ENCODE peak calls at places on chromosomes 3 and 15, in ten cellular contexts. U, E, X, P, Q, W, R, Z, A and C are unnamed samples.

GRCh38 chr3:158788446-158788845 is 13.4 kb upstream of the MFSD1 start:
- DNase-seq in U (no peak), E (no peak), X (peak; percentile 80), P (no peak), Q (no peak), W (no peak), R (no peak), Z (no peak), A (no peak), C (no peak)

GRCh38 chr3:167785790-167786189 is 50.3 kb downstream of the SERPINI1 start:
- DNase-seq in U (no peak), E (no peak), X (no peak), P (no peak), Q (no peak), W (no peak), R (no peak), Z (no peak), A (no peak), C (no peak)

GRCh38 chr3:188241883-188242282 is 87.9 kb downstream of the LPP start:
- DNase-seq in U (no peak), E (no peak), X (no peak), P (no peak), Q (no peak), W (no peak), R (no peak), Z (no peak), A (no peak), C (no peak)

GRCh38 chr3:152210697-152211096 is 58.0 kb upstream of the MBNL1 start:
- DNase-seq in U (no peak), E (no peak), X (no peak), P (no peak), Q (no peak), W (no peak), R (no peak), Z (no peak), A (no peak), C (no peak)

GRCh38 chr3:131794766-131795381 is 239.9 kb downstream of the CPNE4 start:
- DNase-seq in U (peak; percentile 66), E (no peak), X (peak; percentile 52), P (peak; percentile 16), Q (no peak), W (no peak), R (peak; percentile 36), Z (peak; percentile 20), A (no peak), C (no peak)

GRCh38 chr3:123728014-123728413 is 143.2 kb upstream of the HACD2 start:
- DNase-seq in U (no peak), E (no peak), X (peak; percentile 41), P (no peak), Q (no peak), W (no peak), R (no peak), Z (no peak), A (no peak), C (no peak)

GRCh38 chr3:69006083-69006482 is 7.4 kb downstream of the EOGT start:
- DNase-seq in U (no peak), E (no peak), X (no peak), P (no peak), Q (no peak), W (no peak), R (no peak), Z (no peak), A (no peak), C (no peak)

GRCh38 chr15:59687831-59688230 is 1.3 kb downstream of the BNIP2 start:
- DNase-seq in U (no peak), E (no peak), X (peak; percentile 44), P (no peak), Q (no peak), W (no peak), R (no peak), Z (no peak), A (no peak), C (no peak)

GRCh38 chr3:155991291-155991690 is 120.8 kb downstream of the GMPS start:
- DNase-seq in U (no peak), E (no peak), X (no peak), P (no peak), Q (no peak), W (no peak), R (no peak), Z (no peak), A (no peak), C (no peak)

GRCh38 chr15:74062671-74063070 is 19.7 kb downstream of the GOLGA6A start:
- DNase-seq in U (no peak), E (no peak), X (no peak), P (no peak), Q (no peak), W (no peak), R (no peak), Z (no peak), A (no peak), C (peak; percentile 54)

GRCh38 chr15:68316061-68316804 is 38.7 kb downstream of the FEM1B start:
- DNase-seq in U (peak; percentile 65), E (peak; percentile 19), X (no peak), P (no peak), Q (no peak), W (peak; percentile 29), R (no peak), Z (peak; percentile 16), A (no peak), C (peak; percentile 50)

GRCh38 chr3:109819786-109820185 is 482.4 kb upstream of the DPPA4 start:
- DNase-seq in U (peak; percentile 15), E (no peak), X (no peak), P (no peak), Q (no peak), W (no peak), R (no peak), Z (no peak), A (no peak), C (no peak)

GRCh38 chr3:65875395-65876027 is 163.2 kb downstream of the MAGI1 start:
- DNase-seq in U (no peak), E (no peak), X (no peak), P (no peak), Q (no peak), W (no peak), R (no peak), Z (no peak), A (no peak), C (no peak)

GRCh38 chr3:1848935-1849334 is 249.7 kb upstream of the CNTN4 start:
- DNase-seq in U (no peak), E (no peak), X (no peak), P (no peak), Q (no peak), W (no peak), R (no peak), Z (no peak), A (no peak), C (no peak)

GRCh38 chr3:187456268-187456667 is 88.1 kb downstream of the RTP4 start:
- DNase-seq in U (no peak), E (peak; percentile 54), X (no peak), P (no peak), Q (peak; percentile 38), W (peak; percentile 22), R (no peak), Z (peak; percentile 56), A (no peak), C (no peak)

GRCh38 chr3:143105170-143105569 is 14.4 kb upstream of the CHST2 start:
- DNase-seq in U (no peak), E (no peak), X (no peak), P (no peak), Q (no peak), W (no peak), R (no peak), Z (no peak), A (no peak), C (no peak)
- H3K9me3 ChIP-seq in U (no peaks in the 10 kb centered on the region), E (no peaks in the 10 kb centered on the region), X (peaks cover 5% of the 10 kb centered on the region), P (no peaks in the 10 kb centered on the region), Q (peaks cover 20% of the 10 kb centered on the region), W (peaks cover 8% of the 10 kb centered on the region), R (peaks cover 13% of the 10 kb centered on the region), Z (peaks cover 16% of the 10 kb centered on the region), A (peaks cover 16% of the 10 kb centered on the region), C (peaks cover 33% of the 10 kb centered on the region)

GRCh38 chr3:19799887-19800286 is 134.1 kb downstream of the EFHB start:
- DNase-seq in U (no peak), E (no peak), X (no peak), P (no peak), Q (no peak), W (no peak), R (no peak), Z (no peak), A (no peak), C (no peak)
- H3K9me3 ChIP-seq in U (peaks cover 3% of the 10 kb centered on the region), E (no peaks in the 10 kb centered on the region), X (peaks cover 12% of the 10 kb centered on the region), P (no peaks in the 10 kb centered on the region), Q (peaks cover 12% of the 10 kb centered on the region), W (no peaks in the 10 kb centered on the region), R (peaks cover 21% of the 10 kb centered on the region), Z (peaks cover 17% of the 10 kb centered on the region), A (no peaks in the 10 kb centered on the region), C (peaks cover 50% of the 10 kb centered on the region)

GRCh38 chr15:30962659-30963058 is 28.8 kb downstream of the MTMR10 start:
- DNase-seq in U (no peak), E (no peak), X (no peak), P (no peak), Q (no peak), W (no peak), R (no peak), Z (no peak), A (no peak), C (no peak)

GRCh38 chr15:30958219-30958618 is 33.2 kb downstream of the MTMR10 start:
- DNase-seq in U (no peak), E (no peak), X (no peak), P (no peak), Q (no peak), W (no peak), R (no peak), Z (no peak), A (no peak), C (no peak)

GRCh38 chr15:30962079-30962478 is 29.3 kb downstream of the MTMR10 start:
- DNase-seq in U (no peak), E (no peak), X (no peak), P (no peak), Q (no peak), W (no peak), R (no peak), Z (no peak), A (no peak), C (no peak)

DNA sequence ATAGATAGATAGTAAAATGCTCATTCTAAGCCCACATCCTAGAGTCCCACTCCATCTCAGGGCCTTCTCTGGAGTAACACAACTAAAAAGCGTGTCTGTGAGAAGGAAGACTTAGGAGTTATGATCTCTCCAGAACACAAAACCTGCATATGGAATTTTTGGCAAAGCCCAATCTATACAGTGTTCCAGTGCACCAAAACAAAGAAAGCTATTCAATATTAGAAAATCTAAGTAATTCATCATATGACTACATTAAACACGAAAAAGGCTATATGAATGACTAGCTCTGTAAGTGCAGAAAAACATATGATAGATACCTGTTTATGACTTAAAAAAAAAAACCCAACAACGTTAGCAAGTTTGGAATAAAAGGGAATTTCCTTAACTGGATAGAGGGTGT is 27.7 kb downstream of the MTMR10 start:
- DNase-seq in U (no peak), E (no peak), X (no peak), P (no peak), Q (no peak), W (no peak), R (no peak), Z (no peak), A (no peak), C (no peak)
- H3K9me3 ChIP-seq in U (no peaks in the 10 kb centered on the region), E (no peaks in the 10 kb centered on the region), X (no peaks in the 10 kb centered on the region), P (no peaks in the 10 kb centered on the region), Q (no peaks in the 10 kb centered on the region), W (no peaks in the 10 kb centered on the region), R (no peaks in the 10 kb centered on the region), Z (no peaks in the 10 kb centered on the region), A (no peaks in the 10 kb centered on the region), C (no peaks in the 10 kb centered on the region)

DNA sequence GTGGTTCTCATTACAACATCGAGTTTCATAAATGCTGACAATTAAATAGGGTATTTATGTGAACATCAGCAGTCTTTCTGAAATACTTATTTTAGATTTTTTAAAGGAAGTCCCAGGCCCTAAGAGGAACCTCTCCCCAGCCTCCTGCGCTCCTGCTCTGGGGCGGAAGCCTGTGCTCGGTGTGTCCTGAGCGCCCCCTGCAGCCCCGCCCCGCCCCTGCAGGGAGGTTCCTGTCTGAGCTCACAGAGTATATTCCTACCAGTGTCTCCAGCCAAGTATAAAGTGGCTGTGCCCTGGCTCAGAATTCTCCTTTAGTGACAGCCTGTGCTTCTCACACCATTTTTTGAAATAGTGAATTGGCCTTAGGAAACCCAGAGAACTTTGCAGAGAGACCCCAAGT is 567.9 kb downstream of the GOLGA6L6 start:
- DNase-seq in U (no peak), E (no peak), X (no peak), P (no peak), Q (no peak), W (no peak), R (no peak), Z (no peak), A (no peak), C (no peak)
- H3K9me3 ChIP-seq in U (peaks cover 16% of the 10 kb centered on the region), E (no peaks in the 10 kb centered on the region), X (peaks cover 3% of the 10 kb centered on the region), P (no peaks in the 10 kb centered on the region), Q (no peaks in the 10 kb centered on the region), W (no peaks in the 10 kb centered on the region), R (peaks cover 16% of the 10 kb centered on the region), Z (no peaks in the 10 kb centered on the region), A (no peaks in the 10 kb centered on the region), C (peaks cover 1% of the 10 kb centered on the region)